ENCODE peak calls at places on chromosomes 6 and 20, in six cellular contexts. I is GM23338, C is IMR-90, E is body of pancreas, J is SK-N-SH, U is pancreas. P is an unnamed sample.

GRCh38 chr6:83258517-83258916 is 65.4 kb downstream of the RWDD2A start:
- DNase-seq in C (no peak), I (no peak), E (no peak), J (no peak), U (no peak), P (no peak)

GRCh38 chr20:41045680-41046079 is 17.1 kb downstream of the TOP1 start:
- DNase-seq in J (no peak), I (no peak), C (no peak), E (no peak), U (no peak), P (no peak)

GRCh38 chr6:47111685-47112084 is 69.6 kb upstream of the ADGRF1 start:
- DNase-seq in I (peak; percentile 51), U (no peak), C (peak; percentile 60), E (no peak), J (no peak), P (no peak)

GRCh38 chr6:106939848-106940247 is 34.7 kb downstream of the CD24 start:
- DNase-seq in E (no peak), U (no peak), C (no peak), I (no peak), J (no peak), P (peak; percentile 33)

GRCh38 chr20:49534314-49534713 is 33.6 kb downstream of the PTGIS start:
- DNase-seq in E (peak; percentile 57), C (peak; percentile 44), J (peak; percentile 79), U (no peak), I (peak; percentile 89), P (no peak)

GRCh38 chr6:13303668-13304017 is 24.7 kb downstream of the TBC1D7 start:
- DNase-seq in C (peak; percentile 81), I (no peak), E (peak; percentile 68), J (no peak), U (peak; percentile 39), P (peak; percentile 50)

GRCh38 chr6:10414766-10415592 is at the start of gene TFAP2A:
- DNase-seq in U (no peak), I (peak; percentile 95), C (peak; percentile 56), J (no peak), E (no peak), P (no peak)

GRCh38 chr20:44961868-44962267 is 1.7 kb upstream of the TOMM34 start:
- DNase-seq in C (peak; percentile 77), U (no peak), J (peak; percentile 43), I (peak; percentile 20), E (no peak), P (no peak)

GRCh38 chr6:169738204-169738971 is 13.0 kb downstream of the DYNLT2 start:
- DNase-seq in I (peak; percentile 30), C (no peak), U (no peak), J (no peak), E (no peak), P (no peak)
- H3K4me3 ChIP-seq in I (no peak overlapping the region), C (no peak overlapping the region), U (no peak overlapping the region), J (no peak overlapping the region), E (no peak overlapping the region), P (no peak overlapping the region)

GRCh38 chr20:62288535-62289105 is 14.2 kb upstream of the ADRM1 start:
- DNase-seq in I (no peak), C (no peak), U (no peak), E (no peak), J (no peak), P (no peak)
- H3K36me3 ChIP-seq in I (peaks cover 4% of the 10 kb centered on the region), C (peaks cover 49% of the 10 kb centered on the region), U (peaks cover 6% of the 10 kb centered on the region), E (peaks cover 11% of the 10 kb centered on the region), J (peaks cover 9% of the 10 kb centered on the region), P (peaks cover 26% of the 10 kb centered on the region)

GRCh38 chr6:56850618-56851017 is 104.3 kb upstream of the BEND6 start:
- DNase-seq in U (no peak), E (no peak), J (no peak), C (no peak), I (no peak), P (no peak)

GRCh38 chr6:56851541-56852248 is 103.2 kb upstream of the BEND6 start:
- DNase-seq in E (peak; percentile 60), U (no peak), I (peak; percentile 94), C (peak; percentile 89), J (peak; percentile 66), P (peak; percentile 65)

GRCh38 chr6:56851104-56851503 is 103.8 kb upstream of the BEND6 start:
- DNase-seq in U (no peak), I (peak; percentile 81), C (peak; percentile 74), E (no peak), J (peak; percentile 30), P (peak; percentile 29)

GRCh38 chr6:56848105-56848504 is 106.8 kb upstream of the BEND6 start:
- DNase-seq in C (no peak), U (no peak), J (no peak), I (no peak), E (no peak), P (no peak)

DNA sequence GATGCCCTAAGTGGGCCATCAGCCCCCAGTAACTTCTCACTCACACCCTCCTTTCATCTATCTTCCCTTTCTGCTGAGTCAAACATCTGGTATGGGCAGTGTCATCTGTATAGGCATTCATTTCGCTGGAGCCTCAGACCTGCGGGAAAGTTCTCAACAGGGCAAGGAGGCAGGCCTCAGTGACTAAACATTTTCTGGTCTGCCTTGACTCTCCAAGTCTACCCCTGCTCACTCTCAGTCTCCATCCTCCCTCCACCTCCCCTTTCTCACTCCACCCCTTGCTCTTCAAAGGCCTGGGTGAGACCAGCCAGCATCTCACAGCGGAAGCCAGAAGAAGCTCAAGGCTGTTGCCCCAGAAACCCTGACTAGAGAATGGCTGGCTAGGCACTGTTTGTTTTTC is 105.0 kb upstream of the BEND6 start:
- DNase-seq in C (peak; percentile 81), J (no peak), I (peak; percentile 65), E (no peak), U (no peak), P (no peak)
- H3K4me3 ChIP-seq in C (peak overlapping the region; percentile 1), J (peak overlapping the region; percentile 57), I (peak overlapping the region; percentile 66), E (no peak overlapping the region), U (no peak overlapping the region), P (peak overlapping the region; percentile 72)

GRCh38 chr6:30914076-30914853 is at the start of gene VARS2:
- DNase-seq in J (peak; percentile 99), I (peak; percentile 82), U (peak; percentile 96), E (peak; percentile 97), C (peak; percentile 88), P (peak; percentile 95)
- H3K36me3 ChIP-seq in J (peaks cover 31% of the 10 kb centered on the region), I (peaks cover 7% of the 10 kb centered on the region), U (no peaks in the 10 kb centered on the region), E (no peaks in the 10 kb centered on the region), C (peaks cover 22% of the 10 kb centered on the region), P (peaks cover 25% of the 10 kb centered on the region)

GRCh38 chr6:88161921-88162320 is 4.2 kb downstream of the CNR1 start:
- DNase-seq in C (no peak), I (no peak), E (no peak), U (no peak), J (no peak), P (no peak)

GRCh38 chr6:88165877-88166492 is at the start of gene CNR1:
- DNase-seq in J (peak; percentile 83), I (peak; percentile 75), E (peak; percentile 23), C (no peak), U (peak; percentile 35), P (peak; percentile 83)

GRCh38 chr6:88164061-88164460 is 2.1 kb downstream of the CNR1 start:
- DNase-seq in C (no peak), E (no peak), I (no peak), J (no peak), U (no peak), P (no peak)

GRCh38 chr6:88165087-88165876 is 865 bp downstream of the CNR1 start:
- DNase-seq in E (no peak), U (no peak), C (no peak), I (no peak), J (no peak), P (no peak)

GRCh38 chr6:88163576-88163975 is 2.6 kb downstream of the CNR1 start:
- DNase-seq in U (no peak), C (no peak), J (no peak), E (no peak), I (no peak), P (no peak)
- H3K4me3 ChIP-seq in U (no peak overlapping the region), C (no peak overlapping the region), J (no peak overlapping the region), E (no peak overlapping the region), I (no peak overlapping the region), P (peak overlapping the region; percentile 77)

DNA sequence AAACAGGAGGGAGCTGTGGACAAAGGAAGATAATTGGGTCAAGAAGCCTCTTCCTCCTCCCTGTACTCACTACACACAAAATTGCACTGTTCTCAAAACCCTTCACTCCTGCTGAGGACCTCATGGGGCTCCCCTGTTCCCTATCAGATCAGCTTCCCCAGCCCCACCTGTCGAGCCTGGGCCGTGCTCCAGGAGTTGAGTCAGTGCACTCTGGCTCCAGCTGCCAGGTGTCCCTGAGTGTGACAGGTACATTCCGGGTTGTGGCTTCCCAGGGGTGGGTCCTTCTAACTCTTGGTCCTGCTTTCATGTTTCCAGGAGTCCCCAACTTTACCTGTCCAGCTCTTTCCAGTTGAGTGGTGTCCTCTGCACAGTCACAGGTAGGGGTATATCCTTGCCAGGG is 8.4 kb downstream of the RAB5IF start:
- DNase-seq in E (peak; percentile 73), I (no peak), J (no peak), C (no peak), U (peak; percentile 71), P (no peak)
- H3K36me3 ChIP-seq in E (no peaks in the 10 kb centered on the region), I (peaks cover 36% of the 10 kb centered on the region), J (peaks cover 27% of the 10 kb centered on the region), C (peaks cover 43% of the 10 kb centered on the region), U (peaks cover 3% of the 10 kb centered on the region), P (peaks cover 38% of the 10 kb centered on the region)

DNA sequence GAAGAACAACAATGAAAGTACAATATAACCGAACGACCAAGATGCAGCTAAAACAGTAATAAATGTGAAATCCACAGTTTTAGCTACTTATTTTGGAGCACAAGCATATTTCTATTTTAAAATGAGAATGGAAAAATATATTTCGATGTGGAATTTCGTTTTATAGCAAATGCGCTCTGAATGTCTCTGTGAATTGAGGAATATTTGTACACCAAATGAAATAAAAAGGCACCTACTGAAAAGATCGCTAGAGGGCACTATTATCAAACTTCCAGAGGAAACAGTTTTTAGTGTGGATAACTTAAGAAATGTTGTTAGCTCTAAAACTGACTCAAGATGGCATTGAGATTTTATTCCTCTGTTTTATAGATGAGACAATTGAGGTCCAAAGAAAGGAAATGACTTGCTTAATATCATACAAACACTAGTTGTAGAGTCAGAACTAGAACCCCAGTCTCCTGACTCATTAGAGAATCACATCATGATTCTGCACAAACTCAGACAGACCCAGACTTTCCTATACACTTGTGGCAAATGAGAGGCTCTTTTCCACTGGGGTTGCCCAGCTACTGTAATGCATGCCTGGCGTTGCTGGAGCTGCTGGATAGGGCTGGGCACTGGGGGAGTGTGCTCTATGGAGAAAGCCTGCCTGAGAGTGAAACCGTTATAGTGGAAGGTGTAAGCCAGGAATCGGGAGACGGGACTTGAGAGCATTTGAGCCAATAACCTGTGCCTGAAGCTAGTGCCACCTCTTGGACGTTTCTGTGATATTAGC is 51.9 kb downstream of the GCLC start:
- DNase-seq in J (peak; percentile 30), E (peak; percentile 27), U (no peak), I (peak; percentile 78), C (peak; percentile 73), P (no peak)
- H3K4me3 ChIP-seq in J (peak overlapping the region; percentile 28), E (no peak overlapping the region), U (no peak overlapping the region), I (no peak overlapping the region), C (peak overlapping the region; percentile 0), P (no peak overlapping the region)